ENCODE peak calls at places on chromosomes 6 and 20, in six cellular contexts. A, P, L, M, V and Q are unnamed samples. For H3K4me1, the result is how much of the 10 kb centered on the place peaks cover.

GRCh38 chr6:5469101-5469846 is 208.0 kb downstream of the FARS2 start:
- DNase-seq in L (no peak), A (no peak), V (no peak), P (no peak), M (no peak), Q (no peak)

GRCh38 chr6:108029226-108029921 is 45.2 kb downstream of the OSTM1 start:
- DNase-seq in M (no peak), P (no peak), L (no peak), V (no peak), A (no peak), Q (no peak)

GRCh38 chr6:44805239-44805849 is 417.8 kb downstream of the CDC5L start:
- DNase-seq in P (no peak), L (no peak), M (no peak), A (no peak), V (no peak), Q (no peak)

GRCh38 chr20:48826883-48827771 is 672 bp downstream of the PREX1 start:
- DNase-seq in P (peak), V (peak), A (no peak), L (peak), M (peak), Q (no peak)

GRCh38 chr20:57108742-57109141 is 157.7 kb downstream of the BMP7 start:
- DNase-seq in V (no peak), A (no peak), L (no peak), M (no peak), P (no peak), Q (no peak)

GRCh38 chr6:151131346-151131745 is 108.4 kb upstream of the AKAP12 start:
- DNase-seq in L (no peak), M (no peak), P (no peak), V (no peak), A (no peak), Q (no peak)

GRCh38 chr6:17159240-17159639 is 57.4 kb downstream of the STMND1 start:
- DNase-seq in V (no peak), A (no peak), M (no peak), L (no peak), P (no peak), Q (no peak)

GRCh38 chr6:90311569-90311968 is 14.9 kb upstream of the BACH2 start:
- DNase-seq in L (no peak), M (no peak), P (no peak), V (no peak), A (no peak), Q (no peak)

GRCh38 chr20:38032585-38033329 is 499 bp downstream of the TTI1 start:
- DNase-seq in P (no peak), M (no peak), A (no peak), L (peak), V (peak), Q (no peak)

GRCh38 chr20:19964289-19965263 is 52.6 kb upstream of the NAA20 start:
- DNase-seq in A (no peak), L (no peak), V (no peak), P (no peak), M (peak), Q (peak)

GRCh38 chr20:44858959-44859358 is 26.5 kb upstream of the YWHAB start:
- DNase-seq in M (no peak), P (no peak), L (no peak), A (no peak), V (no peak), Q (no peak)

GRCh38 chr20:44863661-44864060 is 21.8 kb upstream of the YWHAB start:
- DNase-seq in P (no peak), M (no peak), L (no peak), A (no peak), V (no peak), Q (no peak)

GRCh38 chr20:44862286-44862685 is 23.2 kb upstream of the YWHAB start:
- DNase-seq in L (no peak), M (no peak), V (no peak), A (no peak), P (no peak), Q (no peak)

GRCh38 chr20:44856847-44857448 is 28.6 kb upstream of the YWHAB start:
- DNase-seq in P (no peak), A (no peak), L (no peak), V (no peak), M (peak), Q (no peak)

DNA sequence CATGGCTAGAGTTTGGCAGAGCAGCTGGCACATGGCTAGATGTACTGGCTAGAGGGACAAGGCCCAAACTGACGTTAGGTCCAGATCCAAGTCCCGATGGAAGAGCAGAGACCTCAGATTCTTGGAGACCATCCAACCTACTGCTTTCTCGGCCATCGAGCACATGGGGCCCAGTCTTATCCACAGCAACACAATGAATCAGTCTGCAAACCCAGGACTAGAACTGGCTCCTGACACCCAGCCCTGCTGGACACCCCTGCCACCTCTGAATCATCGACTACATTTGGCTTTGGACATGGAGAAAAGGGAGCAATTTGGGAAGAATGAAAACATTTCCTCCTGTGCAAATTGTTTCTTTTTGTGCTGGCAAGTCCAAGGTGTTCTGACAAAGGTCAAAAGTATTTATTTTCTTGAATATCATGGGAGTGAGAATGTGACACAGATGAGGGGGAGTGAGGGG is 23.9 kb upstream of the YWHAB start:
- DNase-seq in A (no peak), M (peak), L (peak), V (no peak), P (no peak), Q (peak)
- H3K4me1 ChIP-seq in A (under half), M (under half), L (under half), V (under half), P (under half), Q (half or more)

DNA sequence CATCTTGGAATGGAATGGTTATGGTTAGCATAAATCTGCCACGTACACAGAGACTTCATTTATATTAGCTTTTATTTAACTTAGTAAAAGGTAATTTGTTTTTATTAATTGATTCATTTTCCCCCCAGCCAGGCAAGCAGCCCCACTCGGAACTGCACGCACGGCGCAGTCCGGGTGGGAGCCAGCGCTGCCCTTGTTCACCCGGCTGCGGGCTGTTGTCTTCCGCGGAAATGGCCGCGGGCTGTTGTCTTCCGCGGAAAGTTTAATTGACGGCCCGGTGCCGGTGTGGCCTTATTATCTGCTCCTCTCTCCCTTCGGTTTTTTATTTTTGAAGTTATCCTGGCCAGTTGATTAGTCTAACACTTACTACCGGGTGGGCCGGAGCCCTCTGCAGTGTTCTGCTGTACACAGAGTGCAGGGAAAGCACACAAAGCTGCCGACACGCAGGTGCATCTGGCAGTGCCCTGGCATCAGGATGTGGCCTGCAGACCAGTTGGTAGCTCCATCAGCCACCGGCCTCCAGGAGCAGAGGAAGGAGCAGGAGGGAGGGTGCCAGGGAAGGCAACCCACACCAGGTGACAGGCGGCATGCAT is 270.5 kb downstream of the CDH4 start:
- DNase-seq in P (no peak), A (no peak), M (no peak), L (peak), V (no peak), Q (no peak)
- H3K4me1 ChIP-seq in P (under half), A (under half), M (under half), L (under half), V (under half), Q (under half)

GRCh38 chr6:134183844-134184243 is 131.4 kb upstream of the SLC2A12 start:
- DNase-seq in M (no peak), A (no peak), L (no peak), V (no peak), P (no peak), Q (no peak)
- H3K4me1 ChIP-seq in M (under half), A (under half), L (under half), V (under half), P (under half), Q (under half)

DNA sequence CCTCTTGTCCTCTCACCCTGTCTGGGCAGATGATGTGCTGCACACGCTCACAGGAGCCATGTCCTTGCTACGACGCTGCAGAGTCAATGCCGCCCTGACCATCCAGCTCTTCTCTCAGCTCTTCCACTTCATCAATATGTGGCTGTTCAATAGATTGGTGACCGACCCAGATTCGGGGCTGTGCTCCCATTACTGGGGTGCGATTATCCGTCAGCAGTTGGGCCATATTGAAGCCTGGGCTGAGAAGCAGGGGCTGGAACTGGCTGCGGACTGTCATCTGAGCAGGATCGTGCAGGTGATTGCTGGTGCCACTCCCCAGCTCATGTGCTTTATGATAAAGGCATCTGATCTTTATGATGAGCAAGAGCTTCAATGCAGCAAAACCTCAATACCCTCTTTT is 82.3 kb upstream of the KIF25 start:
- DNase-seq in P (no peak), V (no peak), L (no peak), M (no peak), A (no peak), Q (no peak)
- H3K4me1 ChIP-seq in P (under half), V (under half), L (under half), M (under half), A (under half), Q (under half)

DNA sequence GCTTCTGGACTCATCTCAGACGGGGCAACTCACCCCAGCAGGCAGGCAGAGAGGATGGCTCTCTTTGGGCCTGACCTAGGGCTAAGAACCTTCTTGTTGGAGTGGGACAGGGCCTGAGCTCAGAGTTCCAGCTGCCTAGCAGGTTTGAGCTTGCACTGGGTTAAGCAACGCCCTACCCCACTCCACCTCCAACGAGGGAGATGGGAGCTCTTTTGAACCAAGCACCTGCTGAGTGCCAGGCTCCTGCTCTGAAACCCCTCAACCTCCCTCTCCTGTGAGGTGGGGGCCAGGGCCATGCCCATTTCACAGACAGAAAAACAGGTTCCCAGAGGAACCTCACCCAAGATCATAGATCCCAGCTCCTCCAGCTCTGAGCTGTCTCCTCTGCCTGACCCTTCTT is 54.3 kb downstream of the SNAI1 start:
- DNase-seq in A (no peak), M (no peak), L (no peak), P (no peak), V (no peak), Q (no peak)
- H3K4me1 ChIP-seq in A (under half), M (under half), L (under half), P (under half), V (under half), Q (under half)